ENCODE peak calls at places on chromosomes 13 and 19, in five cellular contexts. E, B, L, F and J are unnamed samples.
A peak's percentile ranks its signal among the peaks of the same experiment; 100 is the strongest.

GRCh38 chr13:33489563-33489962 is 204.0 kb upstream of the STARD13 start:
- DNase-seq in F (no peak), L (no peak), E (no peak), B (no peak), J (no peak)

GRCh38 chr19:32637480-32637879 is 37.5 kb downstream of the ANKRD27 start:
- DNase-seq in E (no peak), B (no peak), F (no peak), L (no peak), J (no peak)

GRCh38 chr19:16899566-16900075 is 10.8 kb downstream of the F2RL3 start:
- DNase-seq in B (peak; percentile 70), F (peak; percentile 22), E (peak; percentile 72), L (no peak), J (no peak)

GRCh38 chr13:53064721-53065120 is 36.1 kb downstream of the OLFM4 start:
- DNase-seq in E (no peak), B (no peak), F (no peak), L (no peak), J (no peak)

GRCh38 chr13:42484396-42484795 is 89.6 kb upstream of the TNFSF11 start:
- DNase-seq in F (no peak), B (no peak), L (no peak), E (no peak), J (no peak)

GRCh38 chr19:35793381-35794165 is 18.2 kb downstream of the ARHGAP33 start:
- DNase-seq in L (no peak), F (no peak), E (no peak), B (no peak), J (no peak)

GRCh38 chr19:52935434-52935833 is 12.2 kb upstream of the ZNF888 start:
- DNase-seq in L (no peak), E (no peak), F (no peak), B (no peak), J (no peak)

GRCh38 chr13:39364797-39365468 is 238.1 kb downstream of the LHFPL6 start:
- DNase-seq in L (no peak), F (peak; percentile 7), B (no peak), E (no peak), J (no peak)

GRCh38 chr13:98674968-98675528 is 77.4 kb downstream of the SLC15A1 start:
- DNase-seq in F (no peak), L (no peak), E (no peak), B (no peak), J (no peak)

GRCh38 chr19:46610413-46610775 is 9.3 kb downstream of the CALM3 start:
- DNase-seq in F (no peak), B (no peak), E (no peak), L (no peak), J (no peak)

GRCh38 chr13:96052655-96053002 is 572 bp downstream of the UGGT2 start:
- DNase-seq in B (peak; percentile 40), F (peak; percentile 52), E (no peak), L (peak; percentile 28), J (peak; percentile 70)

GRCh38 chr13:30082391-30082790 is 225.0 kb downstream of the KATNAL1 start:
- DNase-seq in E (no peak), L (no peak), F (no peak), B (no peak), J (no peak)

GRCh38 chr19:44587863-44588752 is 25.3 kb upstream of the IGSF23 start:
- DNase-seq in L (no peak), E (no peak), B (no peak), F (peak; percentile 51), J (no peak)

GRCh38 chr13:31116224-31116623 is 45.5 kb downstream of the HSPH1 start:
- DNase-seq in E (no peak), B (no peak), F (no peak), L (no peak), J (no peak)

GRCh38 chr19:9848060-9848459 is 12.9 kb downstream of the PIN1 start:
- DNase-seq in E (peak; percentile 77), L (no peak), B (no peak), F (no peak), J (peak; percentile 83)

GRCh38 chr13:66565261-66565660 is 664.9 kb downstream of the PCDH9 start:
- DNase-seq in E (no peak), L (no peak), F (no peak), B (no peak), J (no peak)

GRCh38 chr19:7679017-7679720 is 1.5 kb upstream of the TRAPPC5 start:
- DNase-seq in E (no peak), B (no peak), L (no peak), F (peak; percentile 36), J (no peak)

GRCh38 chr19:48330012-48330681 is 4.8 kb downstream of the EMP3 start:
- DNase-seq in L (peak; percentile 65), B (no peak), E (peak; percentile 91), F (no peak), J (peak; percentile 86)

GRCh38 chr19:51760811-51761356 is at the start of gene FPR2:
- DNase-seq in F (no peak), E (no peak), B (no peak), L (no peak), J (no peak)

GRCh38 chr13:51534075-51534817 is 50.0 kb upstream of the WDFY2 start:
- DNase-seq in B (no peak), F (no peak), E (no peak), L (no peak), J (no peak)

GRCh38 chr13:76982051-76982450 is 9.8 kb upstream of the CLN5 start:
- DNase-seq in E (no peak), F (peak; percentile 18), L (no peak), B (no peak), J (no peak)

GRCh38 chr19:34151439-34151838 is 20.9 kb upstream of the LSM14A start:
- DNase-seq in B (no peak), E (no peak), F (no peak), L (no peak), J (no peak)

GRCh38 chr19:16588089-16588823 is 16.0 kb upstream of the SLC35E1 start:
- DNase-seq in F (no peak), L (peak; percentile 90), E (no peak), B (peak; percentile 78), J (no peak)

GRCh38 chr19:47310819-47311218 is 1.2 kb downstream of the C5AR1 start:
- DNase-seq in B (no peak), F (peak; percentile 36), L (no peak), E (no peak), J (no peak)

GRCh38 chr19:447816-448546 is 12.9 kb downstream of the SHC2 start:
- DNase-seq in F (no peak), E (no peak), L (no peak), B (no peak), J (no peak)

GRCh38 chr13:100941811-100942361 is 267.3 kb upstream of the TMTC4 start:
- DNase-seq in E (no peak), B (no peak), L (no peak), F (no peak), J (no peak)

DNA sequence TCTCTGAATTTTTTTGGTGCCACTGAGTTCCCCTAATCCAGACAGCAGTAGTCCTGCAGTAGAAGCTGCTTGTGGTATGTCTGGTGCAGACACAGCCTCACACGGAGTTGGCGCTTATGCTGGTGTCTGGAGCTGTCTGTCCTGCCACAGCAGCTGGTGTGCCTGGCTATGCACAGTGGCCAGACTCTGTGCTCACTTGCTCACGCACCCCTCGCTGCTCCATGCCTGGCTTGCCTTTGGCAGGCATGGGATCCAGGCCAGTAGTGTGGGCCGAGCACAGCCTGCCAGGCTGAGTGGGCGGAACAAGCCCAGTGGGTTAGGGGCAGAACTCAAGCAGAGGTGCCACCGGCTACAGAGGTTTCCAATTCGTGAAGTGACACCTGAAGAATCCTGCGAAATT is 845.9 kb upstream of the PCDH9 start:
- DNase-seq in L (no peak), E (no peak), B (no peak), F (no peak), J (no peak)
- TF ChIP-seq ATF2 in L (no peak), E (no peak), B (no peak), F (no peak), J (no peak)

GRCh38 chr19:14073232-14073924 is 792 bp downstream of the MISP3 start:
- DNase-seq in F (no peak), B (peak; percentile 84), E (peak; percentile 71), L (no peak), J (no peak)
- TF ChIP-seq SP1 in F (no peak), B (no peak), E (peak; percentile 70), L (no peak), J (no peak)

GRCh38 chr19:2722541-2723344 is 1.6 kb upstream of the DIRAS1 start:
- DNase-seq in B (peak; percentile 73), F (no peak), L (no peak), E (no peak), J (no peak)

GRCh38 chr19:2721570-2722540 is 683 bp upstream of the DIRAS1 start:
- DNase-seq in L (no peak), E (no peak), F (no peak), B (no peak), J (no peak)

GRCh38 chr19:2723747-2724146 is 2.6 kb upstream of the DIRAS1 start:
- DNase-seq in F (no peak), L (no peak), B (no peak), E (no peak), J (no peak)

GRCh38 chr19:2724148-2724557 is 3.0 kb upstream of the DIRAS1 start:
- DNase-seq in L (no peak), E (no peak), B (no peak), F (no peak), J (no peak)

DNA sequence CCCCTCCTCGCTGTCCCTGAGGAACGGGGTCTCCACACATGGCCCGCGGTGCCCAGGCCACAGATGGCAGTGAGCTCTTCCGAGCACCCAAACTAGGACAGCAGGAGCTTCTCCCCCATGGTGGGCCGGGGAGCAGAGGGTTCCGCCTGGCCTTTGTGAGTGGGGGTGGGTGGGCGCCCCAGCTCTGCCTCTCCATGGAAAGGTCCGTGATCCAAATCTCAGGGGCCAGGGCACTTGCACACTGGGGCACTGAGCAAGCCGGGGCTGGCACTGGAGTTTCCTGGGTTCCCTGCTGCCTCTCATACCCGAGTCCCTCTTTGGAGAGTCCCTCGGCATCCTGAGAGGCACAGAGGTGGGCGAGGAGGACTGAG is 2.2 kb upstream of the DIRAS1 start:
- DNase-seq in F (no peak), L (no peak), B (no peak), E (no peak), J (no peak)
- TF ChIP-seq ATF2 in F (no peak), L (no peak), B (no peak), E (no peak), J (no peak)

GRCh38 chr19:19530423-19530804 is 1.7 kb downstream of the YJEFN3 start:
- DNase-seq in B (no peak), F (no peak), E (no peak), L (no peak), J (no peak)
- TF ChIP-seq SP1 in B (no peak), F (no peak), E (no peak), L (no peak), J (no peak)